ENCODE peak calls at places on chromosomes 13 and 19, in six cellular contexts. W is stimulated activated CD8-positive, alpha-beta memory T cell treated with anti-CD3 and anti-CD28 coated beads, Interleukin-7, amount 100 ng/mL, for 1 hour; I is retina; U is stimulated activated naive CD8-positive, alpha-beta T cell treated with anti-CD3 and anti-CD28 coated beads, Interleukin-15, Interleukin-2, amounts not matched to agents 100 U/mL and 50 U/mL, for 24 hours; T is dorsolateral prefrontal cortex; M is EH. E is an unnamed sample.

GRCh38 chr19:13951799-13952153 is 533 bp upstream of the DCAF15 start:
- DNase-seq in M (no peak), I (no peak), W (no peak), T (no peak), U (no peak), E (no peak)

GRCh38 chr13:111076156-111077013 is 38.7 kb upstream of the ARHGEF7 start:
- DNase-seq in I (no peak), U (no peak), T (no peak), M (no peak), W (no peak), E (no peak)

GRCh38 chr13:29749401-29750177 is 100.8 kb downstream of the UBL3 start:
- DNase-seq in W (no peak), T (no peak), M (peak), I (no peak), U (no peak), E (peak)

GRCh38 chr19:27806471-27807070 is 1406.4 kb downstream of the UQCRFS1 start:
- DNase-seq in U (no peak), T (no peak), W (no peak), I (no peak), M (no peak), E (no peak)

GRCh38 chr13:30572859-30573275 is 44.9 kb upstream of the USPL1 start:
- DNase-seq in W (no peak), M (peak), T (no peak), I (no peak), U (no peak), E (peak)

GRCh38 chr13:99870541-99870940 is 101.0 kb downstream of the ZIC5 start:
- DNase-seq in W (no peak), I (no peak), U (no peak), M (no peak), T (no peak), E (no peak)

GRCh38 chr19:33802001-33802400 is 5.3 kb downstream of the KCTD15 start:
- DNase-seq in U (no peak), T (no peak), M (no peak), W (no peak), I (no peak), E (no peak)

GRCh38 chr13:39350461-39350881 is 252.5 kb downstream of the LHFPL6 start:
- DNase-seq in M (no peak), T (no peak), I (peak), W (no peak), U (no peak), E (no peak)

GRCh38 chr19:51511353-51511752 is 9.8 kb upstream of the SIGLEC12 start:
- DNase-seq in T (no peak), I (no peak), M (no peak), W (no peak), U (peak), E (peak)

GRCh38 chr13:46288570-46289259 is 77.0 kb downstream of the LRRC63 start:
- DNase-seq in T (no peak), W (no peak), U (no peak), I (peak), M (peak), E (peak)

GRCh38 chr13:106161186-106161585 is 374.3 kb downstream of the EFNB2 start:
- DNase-seq in T (no peak), M (peak), U (no peak), W (no peak), I (no peak), E (no peak)